ENCODE peak calls at places on chromosomes 7 and 10, in four cellular contexts. One of them, this sample, is unnamed.

GRCh38 chr7:30613366-30614325 is 19.0 kb downstream of the GARS1 start:
- DNase-seq in ecto neural progenitor cell: no peak
- DNase-seq in HFFc6: peak; percentile 25
- DNase-seq in endothelial cell: no peak
- DNase-seq in this sample: no peak

GRCh38 chr10:51768886-51769285 is 69.5 kb upstream of the CSTF2T start:
- DNase-seq in ecto neural progenitor cell: no peak
- DNase-seq in HFFc6: no peak
- DNase-seq in endothelial cell: no peak
- DNase-seq in this sample: peak; percentile 9

GRCh38 chr7:127897704-127898454 is 133.4 kb downstream of the LRRC4 start:
- DNase-seq in ecto neural progenitor cell: no peak
- DNase-seq in HFFc6: no peak
- DNase-seq in endothelial cell: no peak
- DNase-seq in this sample: no peak

GRCh38 chr7:21580073-21580521 is 37.3 kb downstream of the DNAH11 start:
- DNase-seq in ecto neural progenitor cell: no peak
- DNase-seq in HFFc6: peak; percentile 66
- DNase-seq in endothelial cell: no peak
- DNase-seq in this sample: peak; percentile 54

GRCh38 chr7:132255898-132256297 is 320.4 kb downstream of the PLXNA4 start:
- DNase-seq in ecto neural progenitor cell: no peak
- DNase-seq in HFFc6: no peak
- DNase-seq in endothelial cell: no peak
- DNase-seq in this sample: no peak

GRCh38 chr7:33669251-33669670 is 236.1 kb upstream of the BMPER start:
- DNase-seq in ecto neural progenitor cell: no peak
- DNase-seq in HFFc6: no peak
- DNase-seq in endothelial cell: no peak
- DNase-seq in this sample: peak; percentile 51

GRCh38 chr7:2524808-2525140 is 5.2 kb downstream of the LFNG start:
- DNase-seq in ecto neural progenitor cell: peak; percentile 85
- DNase-seq in HFFc6: no peak
- DNase-seq in endothelial cell: no peak
- DNase-seq in this sample: no peak

GRCh38 chr10:5971315-5971832 is 6.0 kb downstream of the IL15RA start:
- DNase-seq in ecto neural progenitor cell: no peak
- DNase-seq in HFFc6: no peak
- DNase-seq in endothelial cell: no peak
- DNase-seq in this sample: no peak

GRCh38 chr7:25430200-25430953 is 202.1 kb upstream of the NPVF start:
- DNase-seq in ecto neural progenitor cell: no peak
- DNase-seq in HFFc6: no peak
- DNase-seq in endothelial cell: no peak
- DNase-seq in this sample: no peak